ENCODE peak calls at places on chromosome 12, in seven cellular contexts. A, E, M, R, T, W and Z are unnamed samples.

GRCh38 chr12:94220804-94221203 is 72.4 kb downstream of the PLXNC1 start:
- DNase-seq in M (no peak), E (no peak), T (no peak), W (no peak), A (no peak), R (no peak), Z (no peak)

GRCh38 chr12:2640281-2640680 is 154.5 kb upstream of the FKBP4 start:
- DNase-seq in T (no peak), A (no peak), M (no peak), E (peak; percentile 29), W (no peak), R (peak; percentile 36), Z (no peak)

GRCh38 chr12:123832052-123832451 is 70.0 kb downstream of the DNAH10 start:
- DNase-seq in A (no peak), R (no peak), M (no peak), W (no peak), T (no peak), E (no peak), Z (no peak)

GRCh38 chr12:41962171-41962572 is 182.5 kb downstream of the GXYLT1 start:
- DNase-seq in W (no peak), E (no peak), M (no peak), R (no peak), T (no peak), A (no peak), Z (no peak)

GRCh38 chr12:66688836-66689439 is 10.1 kb upstream of the GRIP1 start:
- DNase-seq in E (peak; percentile 71), W (peak; percentile 19), T (peak; percentile 1), M (no peak), A (peak; percentile 91), R (no peak), Z (no peak)

GRCh38 chr12:7099290-7099996 is 7.2 kb upstream of the C1R start:
- DNase-seq in A (no peak), E (no peak), T (no peak), W (no peak), M (no peak), R (no peak), Z (no peak)

GRCh38 chr12:43357141-43357540 is 194.9 kb downstream of the ADAMTS20 start:
- DNase-seq in T (no peak), A (no peak), R (no peak), M (no peak), W (no peak), E (no peak), Z (no peak)

GRCh38 chr12:57187222-57188089 is 29.1 kb upstream of the NXPH4 start:
- DNase-seq in T (no peak), A (no peak), W (no peak), M (no peak), R (no peak), E (no peak), Z (no peak)

GRCh38 chr12:42744539-42745156 is 155.1 kb upstream of the PRICKLE1 start:
- DNase-seq in M (no peak), T (no peak), E (peak; percentile 8), R (no peak), A (no peak), W (no peak), Z (no peak)

GRCh38 chr12:57111046-57111698 is at the start of gene STAT6:
- DNase-seq in E (peak; percentile 87), R (peak; percentile 93), A (peak; percentile 77), M (no peak), T (peak; percentile 87), W (peak; percentile 82), Z (peak; percentile 92)

GRCh38 chr12:4441355-4442330 is 4.0 kb downstream of the FGF6 start:
- DNase-seq in M (no peak), T (no peak), A (peak; percentile 74), R (no peak), E (no peak), W (no peak), Z (no peak)

GRCh38 chr12:124655317-124656213 is 88.2 kb upstream of the NCOR2 start:
- DNase-seq in W (peak; percentile 91), T (peak; percentile 93), E (peak; percentile 45), R (peak; percentile 75), A (peak; percentile 82), M (peak; percentile 74), Z (no peak)

GRCh38 chr12:24177889-24178288 is 228.4 kb upstream of the SOX5 start:
- DNase-seq in E (no peak), M (no peak), W (no peak), T (no peak), R (no peak), A (no peak), Z (no peak)

GRCh38 chr12:22467190-22467589 is 77.2 kb downstream of the C2CD5 start:
- DNase-seq in M (no peak), R (no peak), A (no peak), T (peak; percentile 45), E (no peak), W (no peak), Z (no peak)

GRCh38 chr12:10392394-10392930 is 2.6 kb upstream of the KLRK1 start:
- DNase-seq in M (no peak), R (no peak), W (no peak), A (no peak), E (peak; percentile 69), T (peak; percentile 67), Z (peak; percentile 23)

GRCh38 chr12:95571369-95571768 is 20.1 kb upstream of the USP44 start:
- DNase-seq in W (no peak), A (no peak), T (no peak), M (no peak), E (no peak), R (no peak), Z (no peak)

GRCh38 chr12:125387206-125387605 is 322.0 kb downstream of the AACS start:
- DNase-seq in T (no peak), E (no peak), M (no peak), A (no peak), W (no peak), R (no peak), Z (no peak)

GRCh38 chr12:65533177-65533883 is 254.8 kb downstream of the MSRB3 start:
- DNase-seq in T (peak; percentile 52), R (no peak), M (no peak), A (no peak), W (no peak), E (no peak), Z (no peak)

GRCh38 chr12:7019043-7019569 is 830 bp upstream of the LPCAT3 start:
- DNase-seq in R (no peak), W (no peak), E (no peak), A (peak; percentile 23), M (no peak), T (no peak), Z (no peak)

GRCh38 chr12:124780336-124780735 is 83.3 kb downstream of the SCARB1 start:
- DNase-seq in T (no peak), R (no peak), M (no peak), W (no peak), A (peak; percentile 18), E (no peak), Z (no peak)

GRCh38 chr12:92582466-92582865 is 120.3 kb upstream of the PLEKHG7 start:
- DNase-seq in M (no peak), T (no peak), A (no peak), R (no peak), W (no peak), E (no peak), Z (no peak)

GRCh38 chr12:95004610-95005009 is 1.1 kb upstream of the NDUFA12 start:
- DNase-seq in R (no peak), M (no peak), T (peak; percentile 24), A (no peak), E (no peak), W (no peak), Z (no peak)

GRCh38 chr12:75870878-75871277 is 160.7 kb downstream of the PHLDA1 start:
- DNase-seq in E (no peak), W (no peak), T (peak; percentile 61), M (no peak), A (no peak), R (no peak), Z (no peak)

GRCh38 chr12:109273354-109273753 is 35.7 kb downstream of the FOXN4 start:
- DNase-seq in W (no peak), A (peak; percentile 74), M (no peak), T (no peak), E (no peak), R (no peak), Z (no peak)
- TF ChIP-seq CTCF in W (no peak), A (no peak), M (no peak), T (no peak), E (no peak), R (no peak), Z (no peak)

GRCh38 chr12:63038361-63039100 is 103.6 kb upstream of the PPM1H start:
- DNase-seq in E (no peak), M (no peak), T (no peak), W (no peak), A (no peak), R (no peak), Z (no peak)

GRCh38 chr12:63037721-63038120 is 102.8 kb upstream of the PPM1H start:
- DNase-seq in E (no peak), R (no peak), W (no peak), T (no peak), A (no peak), M (no peak), Z (no peak)

GRCh38 chr12:63034601-63035000 is 99.7 kb upstream of the PPM1H start:
- DNase-seq in M (no peak), R (no peak), A (no peak), W (no peak), E (no peak), T (no peak), Z (no peak)

GRCh38 chr12:63036216-63036973 is 101.4 kb upstream of the PPM1H start:
- DNase-seq in E (no peak), W (no peak), R (no peak), M (no peak), A (no peak), T (no peak), Z (no peak)

DNA sequence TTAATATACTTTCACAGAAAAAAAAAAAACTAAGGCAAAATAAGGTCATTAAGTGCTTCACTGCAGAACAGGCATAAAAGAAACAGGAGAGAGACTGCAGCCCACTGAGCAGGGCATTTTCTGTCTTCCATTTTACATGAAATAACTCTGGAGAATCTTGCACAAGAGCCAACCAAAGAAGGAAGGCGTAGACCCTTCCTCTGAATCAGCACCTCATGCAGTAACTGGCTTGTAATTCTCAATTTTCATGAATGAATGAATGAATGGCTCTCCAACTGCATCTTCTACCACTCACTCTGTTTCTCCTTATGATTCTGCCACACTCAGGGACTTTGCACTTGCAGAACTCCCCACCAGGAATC is 102.0 kb upstream of the PPM1H start:
- DNase-seq in R (no peak), W (no peak), T (no peak), M (no peak), A (no peak), E (no peak), Z (no peak)
- H3K4me3 ChIP-seq in R (no peak overlapping the region), W (no peak overlapping the region), T (no peak overlapping the region), M (no peak overlapping the region), A (no peak overlapping the region), E (no peak overlapping the region), Z (no peak overlapping the region)

GRCh38 chr12:98868538-98868937 is 223.4 kb downstream of the APAF1 start:
- DNase-seq in W (no peak), M (no peak), E (no peak), A (no peak), T (no peak), R (no peak), Z (no peak)
- TF ChIP-seq CTCF in W (no peak), M (no peak), E (no peak), A (no peak), T (no peak), R (no peak), Z (no peak)

DNA sequence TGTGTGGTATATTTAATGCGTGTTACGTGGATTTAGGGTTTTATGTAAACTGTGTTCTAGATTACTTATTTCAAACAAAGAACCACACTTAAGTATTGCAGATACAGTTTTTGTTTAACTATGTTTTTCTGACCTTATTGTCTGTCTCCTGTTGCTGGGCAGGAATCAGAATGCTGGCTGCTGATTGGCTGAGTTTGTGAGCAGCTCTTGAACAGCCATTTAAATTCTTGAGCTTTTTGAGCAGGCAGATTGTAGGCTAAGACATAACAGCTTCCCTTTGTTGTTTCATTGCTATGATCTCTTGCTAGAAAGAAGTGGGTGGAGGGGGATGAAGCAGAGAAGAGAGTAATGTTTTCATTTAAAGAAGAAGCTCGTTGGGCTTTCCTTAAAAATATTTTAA is 52.2 kb downstream of the ATF7IP start:
- DNase-seq in M (peak; percentile 76), T (peak; percentile 92), A (peak; percentile 96), E (peak; percentile 55), W (no peak), R (peak; percentile 62), Z (peak; percentile 72)
- H3K4me3 ChIP-seq in M (no peak overlapping the region), T (no peak overlapping the region), A (peak overlapping the region; percentile 21), E (no peak overlapping the region), W (no peak overlapping the region), R (no peak overlapping the region), Z (no peak overlapping the region)